ENCODE peak calls at places on chromosomes 2 and 18, in five cellular contexts. Z is HT1080; A is H7; C is activated effector memory CD4-positive, alpha-beta T cell treated with anti-CD3 and anti-CD28 coated beads, Interleukin-2, amount 50 U/mL, for 16 hours; Q is AG08395. N is an unnamed sample.
A peak's percentile ranks its signal among the peaks of the same experiment; 100 is the strongest.

GRCh38 chr2:37880546-37880945 is 44.5 kb upstream of the RMDN2 start:
- DNase-seq in Z (no peak), A (no peak), C (no peak), Q (no peak), N (no peak)

GRCh38 chr18:9506046-9506792 is 30.9 kb downstream of the RALBP1 start:
- DNase-seq in Z (peak; percentile 44), A (no peak), C (no peak), Q (no peak), N (no peak)

GRCh38 chr18:68456985-68457384 is 257.9 kb downstream of the TMX3 start:
- DNase-seq in Z (no peak), A (no peak), C (no peak), Q (no peak), N (no peak)

GRCh38 chr2:140344842-140345241 is 1564.7 kb upstream of the NXPH2 start:
- DNase-seq in Z (peak; percentile 23), A (no peak), C (no peak), Q (peak; percentile 4), N (no peak)

GRCh38 chr2:111708478-111708877 is 175.5 kb downstream of the ANAPC1 start:
- DNase-seq in Z (no peak), A (peak; percentile 21), C (no peak), Q (no peak), N (no peak)

GRCh38 chr2:18378020-18378653 is 182.3 kb downstream of the RDH14 start:
- DNase-seq in Z (peak; percentile 28), A (peak; percentile 35), C (no peak), Q (peak; percentile 61), N (no peak)

GRCh38 chr2:118670868-118671267 is 176.6 kb downstream of the EN1 start:
- DNase-seq in Z (no peak), A (no peak), C (no peak), Q (peak; percentile 40), N (no peak)

GRCh38 chr2:128440087-128440665 is 121.5 kb upstream of the HS6ST1 start:
- DNase-seq in Z (no peak), A (peak; percentile 43), C (peak; percentile 50), Q (no peak), N (no peak)